ENCODE peak calls at places on chromosomes 2 and 18, in four cellular contexts. P, E, S and K are unnamed samples.

GRCh38 chr2:160372585-160372984 is 121.0 kb downstream of the RBMS1 start:
- DNase-seq in P (no peak), S (no peak), E (no peak), K (no peak)

GRCh38 chr2:239831272-239831731 is 193.8 kb downstream of the NDUFA10 start:
- DNase-seq in P (no peak), E (peak), S (no peak), K (peak)

GRCh38 chr18:55452123-55452611 is 135.8 kb downstream of the TCF4 start:
- DNase-seq in E (no peak), S (no peak), P (peak), K (no peak)

GRCh38 chr2:109614715-109615636 is 812 bp downstream of the SOWAHC start:
- DNase-seq in P (peak), S (no peak), E (peak), K (no peak)

GRCh38 chr18:46071894-46072867 is at the start of gene PSTPIP2:
- DNase-seq in P (no peak), E (peak), S (no peak), K (peak)

GRCh38 chr18:64171576-64171975 is 22.7 kb upstream of the LINC00305 start:
- DNase-seq in P (no peak), E (no peak), S (no peak), K (no peak)

GRCh38 chr2:127786048-127786809 is 24.7 kb downstream of the WDR33 start:
- DNase-seq in P (no peak), E (no peak), S (no peak), K (no peak)

GRCh38 chr2:11787991-11788390 is 41.6 kb downstream of the LPIN1 start:
- DNase-seq in S (no peak), E (no peak), P (no peak), K (no peak)

GRCh38 chr2:66691199-66691975 is 256.5 kb downstream of the MEIS1 start:
- DNase-seq in P (no peak), S (no peak), E (no peak), K (no peak)

GRCh38 chr2:152465541-152465940 is 130.6 kb downstream of the FMNL2 start:
- DNase-seq in E (no peak), P (no peak), S (no peak), K (no peak)

GRCh38 chr2:235129856-235130255 is 178.0 kb downstream of the SH3BP4 start:
- DNase-seq in P (no peak), E (no peak), S (no peak), K (no peak)

GRCh38 chr2:204571911-204572310 is 26.6 kb downstream of the PARD3B start:
- DNase-seq in E (no peak), P (no peak), S (no peak), K (no peak)

GRCh38 chr2:232449964-232450363 is 6.0 kb upstream of the ALPI start:
- DNase-seq in P (no peak), S (no peak), E (no peak), K (no peak)

GRCh38 chr18:10417191-10417590 is 37.2 kb upstream of the APCDD1 start:
- DNase-seq in E (peak), P (no peak), S (no peak), K (no peak)

GRCh38 chr2:181438298-181438697 is 18.9 kb upstream of the ITGA4 start:
- DNase-seq in S (no peak), E (no peak), P (peak), K (no peak)

GRCh38 chr2:28134262-28134812 is 243.8 kb downstream of the BABAM2 start:
- DNase-seq in S (no peak), E (peak), P (peak), K (no peak)

GRCh38 chr2:133324150-133324561 is 244.1 kb downstream of the NCKAP5 start:
- DNase-seq in S (peak), P (peak), E (no peak), K (no peak)

GRCh38 chr2:112768432-112768831 is 4.0 kb upstream of the CKAP2L start:
- DNase-seq in E (no peak), P (peak), S (no peak), K (no peak)

GRCh38 chr18:79924814-79925655 is 26.4 kb downstream of the SLC66A2 start:
- DNase-seq in E (no peak), P (no peak), S (no peak), K (peak)

GRCh38 chr2:97848347-97848746 is 135.0 kb downstream of the ZAP70 start:
- DNase-seq in S (no peak), E (no peak), P (no peak), K (no peak)

GRCh38 chr2:174493549-174494331 is 6.9 kb upstream of the GPR155 start:
- DNase-seq in E (no peak), P (no peak), S (no peak), K (no peak)

GRCh38 chr2:20641123-20641985 is 9.5 kb downstream of the HS1BP3 start:
- DNase-seq in S (no peak), P (peak), E (no peak), K (no peak)

GRCh38 chr2:96188821-96189526 is 19.7 kb downstream of the STARD7 start:
- DNase-seq in P (no peak), S (no peak), E (no peak), K (no peak)

GRCh38 chr2:209808521-209808920 is 36.9 kb downstream of the UNC80 start:
- DNase-seq in P (no peak), E (no peak), S (no peak), K (no peak)

GRCh38 chr2:64522843-64523428 is 1.2 kb upstream of the AFTPH start:
- DNase-seq in E (peak), P (peak), S (peak), K (no peak)

GRCh38 chr2:182647499-182647787 is 68.6 kb upstream of the DNAJC10 start:
- DNase-seq in E (no peak), P (no peak), S (no peak), K (no peak)

GRCh38 chr2:182646763-182647498 is 69.1 kb upstream of the DNAJC10 start:
- DNase-seq in P (no peak), S (no peak), E (no peak), K (no peak)

GRCh38 chr2:182652326-182652725 is 63.7 kb upstream of the DNAJC10 start:
- DNase-seq in E (no peak), S (no peak), P (no peak), K (no peak)

GRCh38 chr2:182650704-182651103 is 65.4 kb upstream of the DNAJC10 start:
- DNase-seq in S (no peak), P (peak), E (no peak), K (no peak)

DNA sequence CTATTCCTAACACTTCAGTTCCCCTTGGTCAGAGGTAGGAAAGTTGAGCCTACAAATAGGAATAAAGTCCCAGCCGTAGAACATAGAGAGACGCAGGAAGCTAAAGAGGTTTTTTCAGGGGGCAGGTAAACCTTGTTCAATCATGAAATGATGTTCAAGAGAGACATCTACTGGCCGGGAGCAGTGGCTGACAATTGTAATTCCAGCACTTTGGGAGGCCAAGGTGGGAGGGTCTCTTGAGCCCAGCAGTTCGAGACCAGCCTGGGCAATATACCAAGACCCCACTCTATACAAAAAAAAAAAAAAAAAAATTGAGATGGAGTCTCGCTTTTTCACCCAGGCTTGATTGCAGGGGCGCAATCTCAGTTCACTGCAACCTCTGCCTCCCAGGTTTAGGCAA is 66.7 kb upstream of the DNAJC10 start:
- DNase-seq in E (no peak), P (peak), S (no peak), K (no peak)
- TF ChIP-seq CTCF in E (no peak), P (peak), S (peak), K (peak)

DNA sequence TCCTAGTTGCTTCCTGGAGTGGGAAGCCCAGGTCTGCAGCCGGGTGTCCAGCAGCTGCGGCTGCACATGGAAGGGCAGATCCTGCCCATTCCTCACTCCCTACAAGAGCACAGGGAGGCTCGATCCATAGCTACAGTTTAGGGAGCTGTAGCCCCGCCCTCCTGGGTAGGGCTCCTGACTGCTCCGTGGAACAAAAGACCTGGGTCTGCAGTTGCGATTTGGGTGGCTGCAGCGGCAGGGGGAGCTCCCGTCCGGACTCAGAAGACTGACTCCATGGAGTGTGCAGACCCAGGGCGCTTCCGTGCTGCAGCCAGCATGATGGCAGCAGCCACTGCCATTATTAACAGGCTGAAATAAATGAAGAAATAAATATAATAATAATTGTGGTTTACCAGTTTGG is 157.3 kb downstream of the CTNNA2 start:
- DNase-seq in S (no peak), P (peak), E (no peak), K (no peak)
- TF ChIP-seq CTCF in S (no peak), P (peak), E (no peak), K (peak)

GRCh38 chr2:177056540-177056939 is 156.1 kb upstream of the HNRNPA3 start:
- DNase-seq in S (no peak), E (no peak), P (peak), K (no peak)
- TF ChIP-seq CTCF in S (peak), E (no peak), P (no peak), K (peak)

GRCh38 chr2:9110893-9111569 is 95.6 kb upstream of the ASAP2 start:
- DNase-seq in S (no peak), E (no peak), P (peak), K (no peak)
- TF ChIP-seq CTCF in S (peak), E (no peak), P (no peak), K (peak)

GRCh38 chr2:53739057-53739456 is 28.5 kb upstream of the CHAC2 start:
- DNase-seq in P (no peak), E (no peak), S (no peak), K (no peak)

GRCh38 chr2:53737091-53737490 is 30.5 kb upstream of the CHAC2 start:
- DNase-seq in P (no peak), E (no peak), S (no peak), K (no peak)

GRCh38 chr2:53744395-53745065 is 23.1 kb upstream of the CHAC2 start:
- DNase-seq in S (no peak), P (no peak), E (no peak), K (no peak)

DNA sequence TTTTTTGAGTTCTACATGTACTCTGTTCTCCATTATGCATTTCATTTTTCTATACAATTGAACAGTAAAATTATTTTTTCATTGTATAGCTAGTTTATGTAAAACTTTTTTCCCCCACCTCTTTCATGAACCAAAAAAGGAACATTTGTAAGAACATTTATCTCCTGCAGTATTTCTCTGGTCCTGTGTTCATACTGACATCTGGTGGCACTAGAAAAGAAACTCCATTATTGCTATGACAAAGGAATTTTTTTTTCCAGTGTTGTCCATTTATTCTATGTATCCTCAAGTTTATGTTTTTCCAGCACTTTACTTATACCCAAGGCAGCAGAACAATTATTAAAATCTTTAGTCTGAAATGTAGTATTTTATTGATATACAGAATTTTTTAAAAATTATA is 27.4 kb upstream of the CHAC2 start:
- DNase-seq in P (peak), S (peak), E (no peak), K (no peak)
- TF ChIP-seq CTCF in P (peak), S (peak), E (no peak), K (peak)